ENCODE peak calls at places on chromosomes 12 and 14, in six cellular contexts. A is Peyer's patch, W is fibroblast of lung, V is MM.1S, Q is GM23248, U is uterus. D is an unnamed sample.

GRCh38 chr12:51549637-51550036 is 41.4 kb upstream of the SCN8A start:
- DNase-seq in A (no peak), W (no peak), V (no peak), Q (peak), U (no peak), D (no peak)

GRCh38 chr12:60522684-60523083 is 926.9 kb downstream of the SLC16A7 start:
- DNase-seq in A (no peak), W (no peak), V (no peak), Q (no peak), U (no peak), D (no peak)

GRCh38 chr12:5305425-5305824 is 126.5 kb upstream of the NTF3 start:
- DNase-seq in A (no peak), W (no peak), V (no peak), Q (no peak), U (no peak), D (no peak)

GRCh38 chr12:107196681-107197080 is 103.3 kb upstream of the CRY1 start:
- DNase-seq in A (no peak), W (peak), V (no peak), Q (peak), U (no peak), D (no peak)

GRCh38 chr14:22282429-22282828 is 306.6 kb downstream of the DAD1 start:
- DNase-seq in A (no peak), W (no peak), V (no peak), Q (no peak), U (no peak), D (no peak)

GRCh38 chr12:100674009-100674888 is 100.8 kb downstream of the GAS2L3 start:
- DNase-seq in A (no peak), W (no peak), V (no peak), Q (no peak), U (no peak), D (no peak)

GRCh38 chr12:107657133-107657532 is 28.5 kb upstream of the PWP1 start:
- DNase-seq in A (no peak), W (no peak), V (no peak), Q (no peak), U (no peak), D (no peak)

GRCh38 chr12:42575717-42576116 is 13.8 kb downstream of the PRICKLE1 start:
- DNase-seq in A (no peak), W (no peak), V (no peak), Q (no peak), U (no peak), D (no peak)

GRCh38 chr14:83909507-83909906 is 1620.4 kb upstream of the FLRT2 start:
- DNase-seq in A (no peak), W (no peak), V (no peak), Q (no peak), U (no peak), D (no peak)

GRCh38 chr12:1313906-1314305 is 280.5 kb downstream of the FBXL14 start:
- DNase-seq in A (no peak), W (no peak), V (no peak), Q (peak), U (no peak), D (no peak)
- H3K27ac ChIP-seq in A (no peak), W (no peak), V (no peak), Q (no peak), U (no peak), D (no peak)

GRCh38 chr12:121128908-121129704 is 3.6 kb upstream of the P2RX7 start:
- DNase-seq in A (peak), W (peak), V (peak), Q (peak), U (peak), D (peak)
- H3K27ac ChIP-seq in A (peak), W (no peak), V (peak), Q (no peak), U (peak), D (peak)

DNA sequence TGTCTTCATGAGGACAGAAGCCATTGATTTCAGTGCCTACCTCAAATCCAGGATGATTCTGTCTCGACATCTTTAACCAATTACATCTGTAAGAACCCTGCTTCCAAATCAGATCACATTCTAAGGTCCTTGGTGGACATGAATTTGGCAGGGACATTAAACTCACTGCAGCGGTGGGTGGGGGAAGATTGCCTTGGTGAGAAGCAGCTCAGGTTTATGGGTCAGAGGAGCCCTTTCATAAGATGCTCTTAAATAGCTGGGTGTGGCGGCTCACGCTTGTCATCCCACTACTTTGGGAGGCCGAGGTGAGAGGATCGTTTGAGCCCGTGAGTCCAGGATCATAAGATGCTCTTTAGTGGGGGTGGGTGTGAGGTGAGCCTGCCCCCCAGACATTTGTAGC is 42.9 kb downstream of the ELK3 start:
- DNase-seq in A (no peak), W (peak), V (no peak), Q (peak), U (peak), D (no peak)
- H3K27ac ChIP-seq in A (peak), W (peak), V (no peak), Q (peak), U (peak), D (peak)

GRCh38 chr14:69354383-69355154 is 43.5 kb downstream of the ERH start:
- DNase-seq in A (peak), W (no peak), V (peak), Q (no peak), U (no peak), D (peak)

GRCh38 chr14:69357544-69358200 is 40.4 kb downstream of the ERH start:
- DNase-seq in A (no peak), W (no peak), V (no peak), Q (no peak), U (no peak), D (no peak)

GRCh38 chr14:69356903-69357543 is 41.1 kb downstream of the ERH start:
- DNase-seq in A (no peak), W (no peak), V (no peak), Q (no peak), U (no peak), D (no peak)

GRCh38 chr14:69355155-69355954 is 42.7 kb downstream of the ERH start:
- DNase-seq in A (no peak), W (no peak), V (no peak), Q (no peak), U (no peak), D (no peak)

DNA sequence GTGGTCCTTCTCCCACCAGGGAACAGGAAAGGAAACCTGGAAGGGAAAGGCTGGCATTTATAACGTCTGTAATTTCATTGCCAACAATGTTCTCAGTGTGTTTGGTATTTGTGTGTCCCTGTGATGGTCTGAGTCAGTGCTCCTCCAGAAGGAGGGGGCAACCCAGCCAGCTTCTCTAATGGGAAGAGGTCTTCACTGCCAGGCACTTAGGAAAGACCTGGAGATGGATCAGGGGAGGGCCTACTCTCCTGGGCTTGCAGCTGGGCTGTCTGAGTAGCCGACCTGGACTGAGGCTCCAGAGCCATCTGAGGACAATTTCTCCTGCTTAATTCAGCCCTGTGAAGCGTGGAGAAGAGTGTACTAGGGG is 42.2 kb downstream of the ERH start:
- DNase-seq in A (no peak), W (peak), V (no peak), Q (peak), U (peak), D (no peak)
- H3K27ac ChIP-seq in A (peak), W (no peak), V (no peak), Q (peak), U (peak), D (no peak)

GRCh38 chr12:12219664-12220063 is 47.2 kb downstream of the LRP6 start:
- DNase-seq in A (no peak), W (no peak), V (no peak), Q (no peak), U (no peak), D (no peak)

GRCh38 chr12:12221560-12221959 is 45.3 kb downstream of the LRP6 start:
- DNase-seq in A (no peak), W (no peak), V (no peak), Q (no peak), U (no peak), D (no peak)

GRCh38 chr12:12228402-12228801 is 38.4 kb downstream of the LRP6 start:
- DNase-seq in A (no peak), W (no peak), V (no peak), Q (no peak), U (no peak), D (no peak)

GRCh38 chr12:12226187-12226586 is 40.7 kb downstream of the LRP6 start:
- DNase-seq in A (no peak), W (no peak), V (no peak), Q (no peak), U (no peak), D (no peak)

GRCh38 chr12:12224240-12224940 is 42.5 kb downstream of the LRP6 start:
- DNase-seq in A (no peak), W (peak), V (no peak), Q (peak), U (no peak), D (no peak)
- H3K27ac ChIP-seq in A (no peak), W (no peak), V (no peak), Q (no peak), U (no peak), D (no peak)

GRCh38 chr12:67082221-67082620 is 186.9 kb upstream of the CAND1 start:
- DNase-seq in A (no peak), W (no peak), V (no peak), Q (no peak), U (no peak), D (no peak)

GRCh38 chr12:67085699-67086098 is 183.5 kb upstream of the CAND1 start:
- DNase-seq in A (no peak), W (no peak), V (no peak), Q (no peak), U (no peak), D (no peak)

GRCh38 chr12:67091204-67091603 is 178.0 kb upstream of the CAND1 start:
- DNase-seq in A (no peak), W (peak), V (no peak), Q (no peak), U (no peak), D (no peak)

GRCh38 chr12:67088401-67089118 is 180.6 kb upstream of the CAND1 start:
- DNase-seq in A (no peak), W (no peak), V (no peak), Q (no peak), U (no peak), D (no peak)

GRCh38 chr12:67086116-67086515 is 183.0 kb upstream of the CAND1 start:
- DNase-seq in A (no peak), W (no peak), V (no peak), Q (no peak), U (no peak), D (no peak)
- H3K27ac ChIP-seq in A (no peak), W (no peak), V (no peak), Q (no peak), U (no peak), D (no peak)